ENCODE peak calls at places on chromosomes 13 and 19, in six cellular contexts. One of them, this sample, is unnamed.

GRCh38 chr13:80361883-80362327 is 21.0 kb upstream of the SPRY2 start:
- DNase-seq in A549: peak
- DNase-seq in H1: no peak
- DNase-seq in SK-N-SH: no peak
- DNase-seq in HepG2: peak
- DNase-seq in GM12878: no peak
- DNase-seq in this sample: no peak

GRCh38 chr19:14300281-14300680 is 81.0 kb upstream of the ADGRE5 start:
- DNase-seq in GM12878: no peak
- DNase-seq in SK-N-SH: no peak
- DNase-seq in H1: no peak
- DNase-seq in A549: peak
- DNase-seq in HepG2: no peak
- DNase-seq in this sample: no peak

GRCh38 chr13:113848020-113848419 is 15.9 kb downstream of the GAS6 start:
- DNase-seq in H1: peak
- DNase-seq in SK-N-SH: no peak
- DNase-seq in GM12878: no peak
- DNase-seq in HepG2: no peak
- DNase-seq in A549: no peak
- DNase-seq in this sample: no peak

GRCh38 chr19:7400815-7401214 is 52.1 kb downstream of the ARHGEF18 start:
- DNase-seq in SK-N-SH: no peak
- DNase-seq in H1: no peak
- DNase-seq in GM12878: no peak
- DNase-seq in A549: no peak
- DNase-seq in HepG2: no peak
- DNase-seq in this sample: no peak

GRCh38 chr19:52307275-52307674 is 10.3 kb downstream of the ZNF480 start:
- DNase-seq in A549: peak
- DNase-seq in H1: peak
- DNase-seq in SK-N-SH: no peak
- DNase-seq in HepG2: no peak
- DNase-seq in GM12878: no peak
- DNase-seq in this sample: no peak

GRCh38 chr13:50074843-50075242 is 59.6 kb downstream of the KCNRG start:
- DNase-seq in HepG2: no peak
- DNase-seq in H1: no peak
- DNase-seq in A549: no peak
- DNase-seq in GM12878: no peak
- DNase-seq in SK-N-SH: no peak
- DNase-seq in this sample: no peak

GRCh38 chr13:103876571-103876970 is 810.4 kb upstream of the SLC10A2 start:
- DNase-seq in H1: no peak
- DNase-seq in HepG2: no peak
- DNase-seq in GM12878: no peak
- DNase-seq in A549: no peak
- DNase-seq in SK-N-SH: no peak
- DNase-seq in this sample: no peak

GRCh38 chr19:1618157-1619093 is 13.2 kb upstream of the UQCR11 start:
- DNase-seq in HepG2: peak
- DNase-seq in SK-N-SH: peak
- DNase-seq in GM12878: no peak
- DNase-seq in A549: peak
- DNase-seq in H1: peak
- DNase-seq in this sample: peak

GRCh38 chr13:76837811-76838210 is 48.4 kb downstream of the KCTD12 start:
- DNase-seq in H1: no peak
- DNase-seq in A549: no peak
- DNase-seq in SK-N-SH: no peak
- DNase-seq in GM12878: no peak
- DNase-seq in HepG2: no peak
- DNase-seq in this sample: no peak

DNA sequence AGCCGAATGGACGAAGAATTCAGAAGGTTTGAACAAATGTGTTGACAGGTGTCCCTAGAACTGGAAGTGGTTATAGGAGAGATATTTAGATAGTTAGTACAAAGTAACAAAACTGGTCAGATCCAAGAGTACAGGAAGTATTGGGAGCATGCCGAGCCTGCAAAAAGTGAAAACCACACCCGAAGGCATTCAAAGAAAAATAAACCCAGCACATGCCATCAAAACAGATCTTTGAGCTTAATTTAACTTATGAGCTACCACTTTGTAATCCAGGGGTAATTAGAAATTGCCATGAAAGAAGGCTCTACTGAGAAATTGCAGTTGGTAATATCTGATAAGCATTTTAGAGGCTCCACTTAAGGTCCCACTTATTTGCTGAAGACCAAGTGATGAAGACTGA is 214.2 kb downstream of the DNAJC15 start:
- DNase-seq in H1: no peak
- DNase-seq in GM12878: no peak
- DNase-seq in SK-N-SH: no peak
- DNase-seq in A549: no peak
- DNase-seq in HepG2: no peak
- DNase-seq in this sample: no peak
- TF ChIP-seq CHD2 in H1: no peak
- TF ChIP-seq CHD2 in GM12878: no peak
- TF ChIP-seq CHD2 in SK-N-SH: no peak
- TF ChIP-seq CHD2 in A549: no peak
- TF ChIP-seq CHD2 in HepG2: no peak
- TF ChIP-seq CHD2 in this sample: no peak

DNA sequence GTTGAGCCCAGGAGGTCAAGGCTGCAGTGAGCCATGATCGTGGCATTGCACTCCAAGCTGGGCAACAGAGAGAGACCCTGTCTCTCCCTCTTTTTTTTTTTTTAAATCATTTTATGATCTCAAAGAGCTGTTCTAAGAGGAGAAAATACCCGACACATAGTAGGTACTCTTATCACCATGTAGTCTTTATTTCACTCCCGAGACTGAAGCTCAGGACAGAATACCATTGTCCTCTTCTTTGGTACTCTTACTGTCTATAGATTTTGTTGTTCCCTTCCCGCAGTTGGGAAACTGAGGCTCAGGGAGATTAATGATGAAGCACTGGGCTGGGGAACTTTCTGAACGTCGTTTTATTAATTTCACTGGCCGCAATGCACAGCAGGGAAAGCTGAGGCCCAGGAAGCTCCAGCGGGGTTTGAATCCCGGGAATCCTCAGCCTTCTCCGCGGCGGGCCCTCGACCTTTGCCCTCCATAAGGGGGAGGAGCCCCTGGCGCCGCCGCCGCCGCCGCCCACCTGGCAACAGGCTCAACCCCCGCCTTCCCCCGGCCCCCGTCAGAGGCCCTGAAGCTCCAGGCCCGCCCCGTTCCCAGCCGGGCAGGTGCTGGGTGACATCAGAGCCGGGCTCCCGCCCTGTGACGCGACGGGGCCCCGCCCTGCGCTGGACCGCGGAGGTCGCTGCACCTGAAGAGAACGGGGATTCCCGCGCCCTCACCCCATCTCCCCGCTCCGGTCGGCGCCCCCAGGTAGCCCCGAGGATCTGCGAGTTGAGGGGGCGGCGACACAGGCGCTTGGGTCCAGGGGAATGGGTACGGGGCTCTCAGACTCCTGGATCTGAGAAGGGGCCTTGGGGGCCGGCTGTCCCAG is 1.6 kb downstream of the MYH14 start:
- DNase-seq in HepG2: peak
- DNase-seq in GM12878: no peak
- DNase-seq in H1: peak
- DNase-seq in A549: no peak
- DNase-seq in SK-N-SH: peak
- DNase-seq in this sample: peak
- TF ChIP-seq CHD2 in HepG2: no peak
- TF ChIP-seq CHD2 in GM12878: no peak
- TF ChIP-seq CHD2 in H1: no peak
- TF ChIP-seq CHD2 in A549: no peak
- TF ChIP-seq CHD2 in SK-N-SH: no peak
- TF ChIP-seq CHD2 in this sample: no peak

GRCh38 chr19:45469835-45470146 is 2.0 kb downstream of the FOSB start:
- DNase-seq in A549: no peak
- DNase-seq in GM12878: no peak
- DNase-seq in SK-N-SH: peak
- DNase-seq in HepG2: peak
- DNase-seq in H1: no peak
- DNase-seq in this sample: peak
- TF ChIP-seq CHD2 in A549: no peak
- TF ChIP-seq CHD2 in GM12878: peak
- TF ChIP-seq CHD2 in SK-N-SH: no peak
- TF ChIP-seq CHD2 in HepG2: no peak
- TF ChIP-seq CHD2 in H1: no peak
- TF ChIP-seq CHD2 in this sample: no peak

DNA sequence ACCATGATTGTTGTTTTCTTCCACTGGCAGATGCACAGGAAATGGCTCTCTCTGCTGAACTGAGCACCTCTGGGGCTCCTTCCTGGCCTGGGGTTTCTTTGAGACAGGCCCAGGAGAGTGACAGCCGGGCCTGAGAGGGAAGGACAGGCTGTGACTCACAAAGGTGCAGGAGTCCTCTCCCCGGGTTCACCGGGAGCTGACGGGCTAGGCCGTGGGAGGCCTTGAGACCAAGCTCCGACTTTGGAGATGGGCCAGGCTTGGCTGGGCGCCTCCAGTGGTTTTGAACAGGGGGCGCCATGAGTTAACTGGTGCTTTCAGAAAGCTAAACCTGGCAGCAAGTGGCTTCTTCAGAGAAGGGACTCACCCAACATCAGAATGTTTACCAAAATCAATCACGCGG is 143.4 kb downstream of the URI1 start:
- DNase-seq in SK-N-SH: peak
- DNase-seq in H1: peak
- DNase-seq in GM12878: no peak
- DNase-seq in A549: peak
- DNase-seq in HepG2: peak
- DNase-seq in this sample: peak
- TF ChIP-seq CHD2 in SK-N-SH: no peak
- TF ChIP-seq CHD2 in H1: no peak
- TF ChIP-seq CHD2 in GM12878: no peak
- TF ChIP-seq CHD2 in A549: no peak
- TF ChIP-seq CHD2 in HepG2: no peak
- TF ChIP-seq CHD2 in this sample: no peak

GRCh38 chr13:23868521-23868920 is 20.7 kb downstream of the MIPEP start:
- DNase-seq in GM12878: no peak
- DNase-seq in A549: peak
- DNase-seq in HepG2: no peak
- DNase-seq in H1: no peak
- DNase-seq in SK-N-SH: no peak
- DNase-seq in this sample: no peak
- TF ChIP-seq CHD2 in GM12878: no peak
- TF ChIP-seq CHD2 in A549: no peak
- TF ChIP-seq CHD2 in HepG2: no peak
- TF ChIP-seq CHD2 in H1: no peak
- TF ChIP-seq CHD2 in SK-N-SH: no peak
- TF ChIP-seq CHD2 in this sample: no peak

DNA sequence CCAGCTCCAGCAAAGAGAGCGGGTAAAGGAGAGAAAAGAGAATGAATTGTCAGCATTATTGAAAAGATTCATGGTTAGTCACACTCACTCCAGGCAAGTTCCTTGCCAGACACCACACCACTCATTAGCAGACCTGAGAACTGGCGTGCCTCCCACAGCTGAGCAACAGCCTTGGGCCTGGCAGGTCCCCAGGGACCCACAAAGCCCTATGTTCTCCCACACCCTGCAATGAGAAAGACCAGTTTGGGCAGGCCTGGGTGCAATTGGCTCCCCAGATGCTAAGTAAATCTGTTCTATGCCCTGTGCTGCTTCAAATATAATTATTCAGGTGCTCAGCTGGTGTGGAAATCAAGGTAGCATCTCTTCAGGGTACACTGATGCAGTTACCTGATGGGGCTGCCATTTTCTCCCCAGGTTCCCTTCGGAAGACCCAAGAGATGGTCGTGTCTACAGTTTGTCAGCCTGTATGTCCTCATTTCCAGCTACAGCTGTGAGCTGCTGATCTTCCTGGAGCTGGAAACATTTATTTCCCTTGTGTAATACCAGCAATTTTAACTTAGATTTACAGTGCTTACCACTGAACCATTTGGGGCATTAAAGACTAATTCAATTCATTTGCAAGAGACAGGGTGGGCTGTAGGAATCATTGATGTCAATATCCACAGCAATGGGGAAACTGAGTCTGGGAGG is 405.0 kb downstream of the COG6 start:
- DNase-seq in GM12878: peak
- DNase-seq in H1: no peak
- DNase-seq in SK-N-SH: no peak
- DNase-seq in A549: no peak
- DNase-seq in HepG2: no peak
- DNase-seq in this sample: no peak
- TF ChIP-seq CHD2 in GM12878: peak
- TF ChIP-seq CHD2 in H1: no peak
- TF ChIP-seq CHD2 in SK-N-SH: no peak
- TF ChIP-seq CHD2 in A549: no peak
- TF ChIP-seq CHD2 in HepG2: no peak
- TF ChIP-seq CHD2 in this sample: no peak

GRCh38 chr13:99935772-99936171 is 35.8 kb downstream of the ZIC5 start:
- DNase-seq in SK-N-SH: no peak
- DNase-seq in GM12878: no peak
- DNase-seq in HepG2: no peak
- DNase-seq in A549: no peak
- DNase-seq in H1: peak
- DNase-seq in this sample: no peak
- TF ChIP-seq CHD2 in SK-N-SH: no peak
- TF ChIP-seq CHD2 in GM12878: no peak
- TF ChIP-seq CHD2 in HepG2: no peak
- TF ChIP-seq CHD2 in A549: no peak
- TF ChIP-seq CHD2 in H1: no peak
- TF ChIP-seq CHD2 in this sample: no peak

GRCh38 chr19:36213793-36214387 is 575 bp downstream of the ZNF565 start:
- DNase-seq in SK-N-SH: no peak
- DNase-seq in GM12878: no peak
- DNase-seq in A549: no peak
- DNase-seq in H1: no peak
- DNase-seq in HepG2: no peak
- DNase-seq in this sample: no peak
- TF ChIP-seq CHD2 in SK-N-SH: no peak
- TF ChIP-seq CHD2 in GM12878: no peak
- TF ChIP-seq CHD2 in A549: no peak
- TF ChIP-seq CHD2 in H1: no peak
- TF ChIP-seq CHD2 in HepG2: no peak
- TF ChIP-seq CHD2 in this sample: no peak

GRCh38 chr13:98842858-98843481 is 90.5 kb upstream of the SLC15A1 start:
- DNase-seq in GM12878: peak
- DNase-seq in H1: peak
- DNase-seq in SK-N-SH: peak
- DNase-seq in A549: peak
- DNase-seq in HepG2: peak
- DNase-seq in this sample: peak

GRCh38 chr13:98838776-98839175 is 86.3 kb upstream of the SLC15A1 start:
- DNase-seq in HepG2: no peak
- DNase-seq in A549: no peak
- DNase-seq in H1: no peak
- DNase-seq in SK-N-SH: no peak
- DNase-seq in GM12878: no peak
- DNase-seq in this sample: no peak

GRCh38 chr13:98839826-98840769 is 87.6 kb upstream of the SLC15A1 start:
- DNase-seq in GM12878: no peak
- DNase-seq in H1: peak
- DNase-seq in A549: peak
- DNase-seq in SK-N-SH: peak
- DNase-seq in HepG2: peak
- DNase-seq in this sample: peak

GRCh38 chr13:98843482-98843877 is 91.0 kb upstream of the SLC15A1 start:
- DNase-seq in SK-N-SH: no peak
- DNase-seq in HepG2: no peak
- DNase-seq in H1: no peak
- DNase-seq in GM12878: no peak
- DNase-seq in A549: no peak
- DNase-seq in this sample: no peak

GRCh38 chr13:98842074-98842473 is 89.6 kb upstream of the SLC15A1 start:
- DNase-seq in GM12878: no peak
- DNase-seq in HepG2: peak
- DNase-seq in A549: no peak
- DNase-seq in H1: no peak
- DNase-seq in SK-N-SH: no peak
- DNase-seq in this sample: no peak
- TF ChIP-seq CHD2 in GM12878: no peak
- TF ChIP-seq CHD2 in HepG2: no peak
- TF ChIP-seq CHD2 in A549: no peak
- TF ChIP-seq CHD2 in H1: no peak
- TF ChIP-seq CHD2 in SK-N-SH: no peak
- TF ChIP-seq CHD2 in this sample: no peak